ENCODE peak calls at places on chromosomes 12 and 14, in four cellular contexts. H, L, J and S are unnamed samples.

GRCh38 chr14:97185186-97185585 is 388.0 kb downstream of the VRK1 start:
- DNase-seq in H (peak; percentile 25), L (no peak), J (no peak), S (no peak)

GRCh38 chr12:111953455-111953854 is 59.5 kb downstream of the TMEM116 start:
- DNase-seq in H (no peak), L (no peak), J (peak; percentile 33), S (no peak)

GRCh38 chr14:91891081-91891480 is 23.7 kb upstream of the TC2N start:
- DNase-seq in H (no peak), L (no peak), J (no peak), S (no peak)

GRCh38 chr12:28961948-28962384 is 187.1 kb upstream of the FAR2 start:
- DNase-seq in H (no peak), L (no peak), J (no peak), S (no peak)

GRCh38 chr12:130978785-130979184 is 25.1 kb downstream of the ADGRD1 start:
- DNase-seq in H (no peak), L (no peak), J (no peak), S (no peak)

GRCh38 chr12:87074801-87075200 is 818.6 kb upstream of the MGAT4C start:
- DNase-seq in H (no peak), L (no peak), J (no peak), S (no peak)

GRCh38 chr12:40137252-40137651 is 31.4 kb upstream of the SLC2A13 start:
- DNase-seq in H (no peak), L (no peak), J (no peak), S (no peak)

GRCh38 chr12:110619534-110619953 is 5.6 kb downstream of the TCTN1 start:
- DNase-seq in H (no peak), L (peak; percentile 80), J (no peak), S (peak; percentile 26)

GRCh38 chr12:96502477-96502876 is 13.1 kb downstream of the CFAP54 start:
- DNase-seq in H (peak; percentile 26), L (peak; percentile 78), J (no peak), S (no peak)

GRCh38 chr14:89617471-89618291 is 200.6 kb upstream of the FOXN3 start:
- DNase-seq in H (no peak), L (no peak), J (peak; percentile 12), S (peak; percentile 66)

GRCh38 chr12:96199465-96199864 is 5.3 kb downstream of the ELK3 start:
- DNase-seq in H (no peak), L (no peak), J (no peak), S (no peak)

GRCh38 chr12:112198120-112198733 is 72.9 kb downstream of the TRAFD1 start:
- DNase-seq in H (peak; percentile 75), L (no peak), J (peak; percentile 64), S (peak; percentile 78)

GRCh38 chr12:51941669-51942455 is 9.6 kb upstream of the ACVR1B start:
- DNase-seq in H (no peak), L (no peak), J (no peak), S (no peak)

GRCh38 chr12:21607701-21608100 is 3.1 kb upstream of the GYS2 start:
- DNase-seq in H (peak; percentile 61), L (no peak), J (no peak), S (no peak)

GRCh38 chr14:27553820-27554219 is 956.0 kb upstream of the NOVA1 start:
- DNase-seq in H (peak; percentile 5), L (no peak), J (no peak), S (no peak)

GRCh38 chr14:55272415-55272786 is 1.2 kb downstream of the FBXO34 start:
- DNase-seq in H (no peak), L (no peak), J (no peak), S (no peak)

GRCh38 chr14:99202516-99202915 is 69.5 kb downstream of the BCL11B start:
- DNase-seq in H (no peak), L (no peak), J (no peak), S (no peak)

GRCh38 chr14:99199854-99200653 is 71.9 kb downstream of the BCL11B start:
- DNase-seq in H (no peak), L (no peak), J (no peak), S (no peak)

GRCh38 chr14:99200654-99201005 is 71.4 kb downstream of the BCL11B start:
- DNase-seq in H (no peak), L (no peak), J (no peak), S (no peak)

GRCh38 chr14:99203080-99203479 is 68.9 kb downstream of the BCL11B start:
- DNase-seq in H (no peak), L (no peak), J (no peak), S (no peak)

GRCh38 chr14:99201351-99202073 is 70.5 kb downstream of the BCL11B start:
- DNase-seq in H (no peak), L (no peak), J (no peak), S (no peak)
- TF ChIP-seq PBX3 in H (no peak), L (no peak), J (no peak), S (no peak)

DNA sequence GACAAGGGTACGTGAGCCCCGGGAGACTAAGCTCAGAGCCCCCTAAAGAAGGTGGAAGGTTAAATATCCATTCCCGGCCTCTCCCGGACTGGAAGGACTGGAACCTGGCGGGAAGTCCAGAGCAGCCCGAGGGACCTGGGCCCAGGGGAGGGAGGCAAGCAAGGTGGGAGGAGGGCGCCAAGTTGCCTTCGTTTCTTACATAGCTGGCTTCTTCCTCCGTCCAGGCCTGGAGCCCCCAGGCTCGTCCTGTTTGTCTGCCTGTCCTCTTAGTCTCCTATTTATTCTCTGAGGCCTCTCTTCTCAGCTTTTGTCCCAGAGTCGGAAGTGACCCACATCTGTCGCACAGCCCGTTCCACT is 706 bp downstream of the PCK2 start:
- DNase-seq in H (no peak), L (no peak), J (no peak), S (no peak)
- TF ChIP-seq PBX3 in H (no peak), L (no peak), J (no peak), S (no peak)

GRCh38 chr14:62081956-62082355 is 319.7 kb downstream of the SNAPC1 start:
- DNase-seq in H (no peak), L (no peak), J (no peak), S (no peak)
- TF ChIP-seq PBX3 in H (no peak), L (no peak), J (no peak), S (no peak)

GRCh38 chr12:124217508-124217981 is 77.3 kb upstream of the RFLNA start:
- DNase-seq in H (no peak), L (no peak), J (no peak), S (peak; percentile 31)
- TF ChIP-seq PBX3 in H (no peak), L (no peak), J (no peak), S (no peak)

GRCh38 chr12:17358850-17359249 is 731.1 kb downstream of the RERGL start:
- DNase-seq in H (no peak), L (no peak), J (no peak), S (no peak)
- TF ChIP-seq PBX3 in H (no peak), L (no peak), J (no peak), S (no peak)

GRCh38 chr14:24071144-24071697 is at the start of gene CPNE6:
- DNase-seq in H (no peak), L (no peak), J (no peak), S (no peak)
- TF ChIP-seq PBX3 in H (no peak), L (no peak), J (no peak), S (no peak)

DNA sequence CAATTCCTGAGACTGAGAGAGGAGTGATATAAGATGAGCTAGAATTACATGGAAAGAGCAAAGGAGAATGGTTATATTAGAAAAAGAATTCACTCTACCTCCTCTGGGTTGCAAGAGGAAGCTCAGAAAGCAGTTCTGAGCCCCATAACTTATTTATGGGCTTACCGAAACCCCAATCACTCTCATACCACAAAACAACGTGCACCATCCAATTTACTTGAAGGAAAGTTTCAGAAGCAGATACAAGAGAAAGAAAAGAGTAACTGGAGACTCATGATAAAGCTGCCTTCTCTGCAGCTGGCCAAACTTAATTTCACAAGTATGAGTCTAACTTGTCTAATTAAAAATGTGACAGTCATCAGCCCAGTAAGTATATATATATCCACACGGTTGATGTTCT is 27.4 kb upstream of the CAMKK2 start:
- DNase-seq in H (no peak), L (no peak), J (no peak), S (no peak)
- TF ChIP-seq PBX3 in H (no peak), L (no peak), J (no peak), S (no peak)